ENCODE peak calls at places on chromosomes 7 and 10, in five cellular contexts. N is neuronal stem cell, R is astrocyte, A is breast epithelium, J is uterus. I is an unnamed sample.
A peak's percentile ranks its signal among the peaks of the same experiment; 100 is the strongest.

GRCh38 chr10:42984761-42985325 is 92.0 kb upstream of the RET start:
- DNase-seq in N (no peak), R (no peak), A (no peak), J (no peak), I (no peak)

GRCh38 chr10:43573250-43574034 is 974 bp downstream of the ZNF239 start:
- DNase-seq in N (no peak), R (peak; percentile 8), A (no peak), J (no peak), I (no peak)

GRCh38 chr7:106959753-106960152 is 84.8 kb upstream of the PRKAR2B start:
- DNase-seq in N (no peak), R (no peak), A (no peak), J (no peak), I (no peak)

GRCh38 chr7:45295222-45295621 is 137.6 kb downstream of the RAMP3 start:
- DNase-seq in N (no peak), R (no peak), A (no peak), J (no peak), I (no peak)

GRCh38 chr10:77667426-77668324 is 30.1 kb upstream of the KCNMA1 start:
- DNase-seq in N (no peak), R (no peak), A (no peak), J (no peak), I (no peak)

GRCh38 chr7:99498546-99498944 is 1.5 kb downstream of the ZNF394 start:
- DNase-seq in N (no peak), R (no peak), A (no peak), J (no peak), I (no peak)

GRCh38 chr7:129169171-129169643 is 19.2 kb upstream of the SMO start:
- DNase-seq in N (peak; percentile 49), R (peak; percentile 36), A (no peak), J (peak; percentile 46), I (no peak)

GRCh38 chr7:148687555-148687954 is 11.1 kb upstream of the CUL1 start:
- DNase-seq in N (no peak), R (peak; percentile 74), A (no peak), J (no peak), I (no peak)

GRCh38 chr10:57983226-57983870 is 284.3 kb downstream of the IPMK start:
- DNase-seq in N (no peak), R (peak; percentile 45), A (no peak), J (no peak), I (no peak)

GRCh38 chr10:33333260-33334169 is 952 bp downstream of the NRP1 start:
- DNase-seq in N (peak; percentile 9), R (peak; percentile 18), A (no peak), J (no peak), I (no peak)

GRCh38 chr10:128859738-128860386 is 607.2 kb upstream of the MGMT start:
- DNase-seq in N (no peak), R (no peak), A (no peak), J (no peak), I (no peak)

GRCh38 chr10:74189999-74190421 is 39.0 kb downstream of the ADK start:
- DNase-seq in N (no peak), R (peak; percentile 90), A (peak; percentile 64), J (no peak), I (no peak)

GRCh38 chr10:94123253-94123995 is 129.7 kb downstream of the PLCE1 start:
- DNase-seq in N (peak; percentile 27), R (peak; percentile 87), A (no peak), J (no peak), I (no peak)

GRCh38 chr10:60384708-60385398 is 4.8 kb downstream of the ANK3 start:
- DNase-seq in N (no peak), R (peak; percentile 99), A (peak; percentile 41), J (no peak), I (no peak)

GRCh38 chr10:43390333-43390732 is 18.7 kb downstream of the HNRNPF start:
- DNase-seq in N (no peak), R (no peak), A (no peak), J (no peak), I (no peak)

GRCh38 chr10:110226926-110227641 is 19.7 kb downstream of the MXI1 start:
- DNase-seq in N (no peak), R (no peak), A (no peak), J (peak; percentile 77), I (peak; percentile 73)

GRCh38 chr7:64839910-64840309 is 45.7 kb downstream of the ZNF138 start:
- DNase-seq in N (no peak), R (no peak), A (no peak), J (no peak), I (no peak)

GRCh38 chr7:69624431-69624830 is 26.2 kb downstream of the AUTS2 start:
- DNase-seq in N (no peak), R (no peak), A (no peak), J (no peak), I (no peak)

GRCh38 chr10:91681361-91682276 is 48.7 kb upstream of the PPP1R3C start:
- DNase-seq in N (no peak), R (no peak), A (peak; percentile 63), J (no peak), I (no peak)

GRCh38 chr7:70693300-70693689 is 438.6 kb upstream of the GALNT17 start:
- DNase-seq in N (no peak), R (peak; percentile 64), A (no peak), J (no peak), I (no peak)

GRCh38 chr10:335151-335800 is 200.0 kb downstream of the ZMYND11 start:
- DNase-seq in N (no peak), R (peak; percentile 11), A (no peak), J (no peak), I (no peak)

GRCh38 chr10:86535057-86535882 is 13.7 kb upstream of the WAPL start:
- DNase-seq in N (no peak), R (no peak), A (peak; percentile 57), J (peak; percentile 51), I (peak; percentile 96)

GRCh38 chr7:55231736-55232280 is 133.3 kb upstream of the LANCL2 start:
- DNase-seq in N (no peak), R (no peak), A (no peak), J (no peak), I (no peak)

DNA sequence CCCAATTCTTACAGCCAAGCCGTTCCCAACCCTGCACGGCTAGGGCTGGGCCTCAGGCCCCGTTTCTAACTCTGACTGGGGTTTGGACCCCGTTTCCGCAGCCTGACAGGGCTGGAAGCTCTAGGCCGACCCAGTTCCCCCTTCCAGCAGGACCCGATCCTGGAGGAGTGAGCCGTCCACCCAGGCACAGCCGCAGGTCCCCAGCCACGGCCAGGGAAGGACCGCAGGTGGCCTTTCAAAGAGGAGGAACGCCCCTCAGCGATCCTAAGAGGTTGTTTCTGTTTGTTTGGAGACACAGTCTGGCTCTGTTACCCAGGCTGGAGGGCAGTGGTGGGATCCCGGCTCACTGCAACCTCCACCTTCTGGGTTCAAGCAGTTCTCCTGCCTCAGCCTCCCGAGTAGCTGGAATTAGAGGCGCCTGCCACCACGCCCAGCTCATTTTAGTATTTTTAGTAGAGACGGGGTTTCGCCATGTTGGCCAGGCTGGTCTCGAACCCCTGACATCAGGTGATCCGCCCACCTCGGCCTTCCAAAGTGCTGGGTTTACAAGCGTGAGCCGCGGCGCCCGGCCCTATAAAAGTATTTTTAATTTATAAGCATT is 778 bp upstream of the GET4 start:
- DNase-seq in N (no peak), R (no peak), A (no peak), J (peak; percentile 43), I (peak; percentile 42)
- H3K4me1 ChIP-seq in N (peaks cover 4% of the 10 kb centered on the region), R (no peaks in the 10 kb centered on the region), A (no peaks in the 10 kb centered on the region), J (peaks cover 10% of the 10 kb centered on the region), I (peaks cover 53% of the 10 kb centered on the region)

DNA sequence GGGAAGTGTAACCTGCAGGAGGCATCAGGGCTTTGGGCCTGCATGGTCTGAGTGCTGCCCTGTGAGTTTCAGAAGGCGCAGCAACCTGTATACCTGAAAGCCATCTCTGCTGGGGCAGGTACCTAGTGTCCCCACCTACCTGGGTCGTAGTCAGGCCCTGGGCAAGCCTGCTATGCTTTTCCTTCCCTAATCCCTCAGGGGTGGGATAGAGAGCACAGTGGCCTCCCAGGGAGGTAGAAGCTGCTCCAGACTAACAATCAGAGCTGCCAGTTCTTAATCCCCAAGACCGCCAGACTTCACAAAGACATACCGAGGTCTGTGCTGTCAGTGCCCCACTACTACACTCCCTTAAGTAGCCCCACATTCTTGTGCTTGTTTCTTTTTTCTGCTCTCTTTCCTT is 52.0 kb downstream of the PTEN start:
- DNase-seq in N (peak; percentile 46), R (no peak), A (no peak), J (no peak), I (no peak)
- H3K4me1 ChIP-seq in N (peaks cover 4% of the 10 kb centered on the region), R (peaks cover 6% of the 10 kb centered on the region), A (no peaks in the 10 kb centered on the region), J (peaks cover 4% of the 10 kb centered on the region), I (peaks cover 29% of the 10 kb centered on the region)

DNA sequence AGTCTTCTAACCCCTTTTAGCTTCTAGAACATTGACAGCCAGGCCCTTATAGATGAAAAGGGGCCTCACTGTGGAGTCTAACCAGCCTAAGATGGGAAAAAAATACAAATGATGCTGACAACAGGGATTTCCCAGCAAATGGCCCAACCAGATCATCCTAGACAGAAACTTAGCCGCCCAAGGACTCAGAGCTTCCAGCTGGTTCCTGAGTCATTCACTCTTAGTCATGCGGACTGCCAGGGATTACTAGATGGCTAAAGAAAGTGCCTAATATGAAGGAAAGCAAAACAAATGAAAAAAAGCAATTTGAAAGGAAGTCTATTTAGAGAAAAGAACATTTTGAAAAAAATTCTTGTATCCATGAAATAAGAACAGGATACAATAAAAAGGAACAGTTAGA is 23.7 kb downstream of the TSPAN14 start:
- DNase-seq in N (no peak), R (peak; percentile 88), A (no peak), J (no peak), I (no peak)
- H3K4me1 ChIP-seq in N (peaks cover 15% of the 10 kb centered on the region), R (peaks cover 18% of the 10 kb centered on the region), A (no peaks in the 10 kb centered on the region), J (no peaks in the 10 kb centered on the region), I (peaks cover 12% of the 10 kb centered on the region)

GRCh38 chr7:74655785-74656420 is 1.6 kb upstream of the GTF2I start:
- DNase-seq in N (no peak), R (no peak), A (no peak), J (no peak), I (no peak)

GRCh38 chr7:74656911-74657691 is 417 bp upstream of the GTF2I start:
- DNase-seq in N (peak; percentile 98), R (peak; percentile 82), A (peak; percentile 95), J (peak; percentile 98), I (peak; percentile 97)

GRCh38 chr7:74656421-74656910 is 1.1 kb upstream of the GTF2I start:
- DNase-seq in N (no peak), R (peak; percentile 26), A (peak; percentile 49), J (peak; percentile 36), I (no peak)

GRCh38 chr7:74657692-74658170 is at the start of gene GTF2I:
- DNase-seq in N (peak; percentile 75), R (no peak), A (peak; percentile 42), J (no peak), I (no peak)

DNA sequence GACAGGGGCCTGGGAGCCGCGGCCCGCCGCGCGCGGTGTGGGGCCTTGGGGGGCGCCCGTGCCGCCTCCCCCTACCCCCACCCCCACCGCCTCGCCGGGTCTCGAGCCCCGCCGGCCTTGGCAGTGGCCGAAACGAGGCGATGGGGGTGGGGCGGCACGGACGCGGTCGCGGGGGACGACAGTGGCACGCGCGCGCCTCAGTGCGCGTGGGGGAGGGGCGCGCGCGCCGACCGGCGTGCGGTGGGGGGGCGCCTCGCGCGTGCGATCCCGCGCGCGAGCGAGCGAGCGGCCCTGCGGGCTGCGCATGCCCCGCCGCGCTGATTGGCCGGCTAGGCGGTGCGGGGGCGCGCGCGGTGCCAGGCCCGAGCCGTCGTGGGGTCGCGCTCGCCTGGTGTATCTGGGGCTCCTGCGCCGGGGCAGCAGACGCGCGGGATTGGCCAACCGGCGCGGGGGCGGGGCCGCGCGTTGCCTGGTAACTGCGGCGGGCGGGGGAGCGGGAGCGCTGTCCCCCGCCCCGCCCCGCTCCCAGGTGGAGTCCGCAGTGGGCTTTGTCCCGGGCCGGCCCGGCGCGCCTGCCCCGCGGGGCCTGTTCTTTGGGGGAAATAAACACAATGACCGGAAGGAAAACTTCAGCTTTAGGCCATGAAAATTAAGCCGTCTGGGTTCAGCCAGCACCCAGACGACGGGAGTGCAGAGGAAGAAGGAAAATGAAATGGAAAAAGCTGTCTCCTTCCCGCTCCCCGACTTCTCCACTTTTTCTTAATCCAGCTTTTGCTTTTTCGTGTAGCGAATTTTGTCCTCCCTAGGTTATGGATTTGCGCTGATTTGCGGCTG is 870 bp downstream of the GTF2I start:
- DNase-seq in N (peak; percentile 93), R (peak; percentile 83), A (peak; percentile 89), J (peak; percentile 92), I (peak; percentile 84)
- H3K4me1 ChIP-seq in N (peaks cover 12% of the 10 kb centered on the region), R (peaks cover 38% of the 10 kb centered on the region), A (no peaks in the 10 kb centered on the region), J (no peaks in the 10 kb centered on the region), I (peaks cover 56% of the 10 kb centered on the region)